ENCODE peak calls at places on chromosomes 1 and 21, in five cellular contexts. I is keratinocyte, X is ovary, E is tibial nerve, Q is transverse colon. R is an unnamed sample.
A peak's percentile ranks its signal among the peaks of the same experiment; 100 is the strongest.

GRCh38 chr1:179026813-179027664 is 1.3 kb downstream of the FAM20B start:
- DNase-seq in X (no peak), I (no peak), Q (no peak), E (no peak), R (no peak)

GRCh38 chr1:231188072-231188471 is 26.2 kb downstream of the TRIM67 start:
- DNase-seq in Q (no peak), I (no peak), E (no peak), X (no peak), R (no peak)

GRCh38 chr1:226736001-226736907 is 2.8 kb downstream of the ITPKB start:
- DNase-seq in E (no peak), X (peak; percentile 36), I (no peak), Q (peak; percentile 36), R (peak; percentile 45)

GRCh38 chr1:15788624-15789301 is 18.7 kb downstream of the UQCRHL start:
- DNase-seq in X (no peak), I (peak; percentile 86), Q (no peak), E (no peak), R (no peak)

GRCh38 chr1:198423701-198424100 is 116.8 kb downstream of the ATP6V1G3 start:
- DNase-seq in I (no peak), E (no peak), Q (no peak), X (no peak), R (no peak)

GRCh38 chr1:198543670-198544260 is 3.3 kb upstream of the ATP6V1G3 start:
- DNase-seq in E (no peak), I (no peak), X (no peak), Q (no peak), R (no peak)

GRCh38 chr1:101365186-101365585 is 128.4 kb downstream of the S1PR1 start:
- DNase-seq in X (no peak), Q (no peak), E (no peak), I (no peak), R (no peak)

GRCh38 chr1:46136711-46137110 is 4.3 kb upstream of the PIK3R3 start:
- DNase-seq in I (no peak), Q (no peak), X (no peak), E (no peak), R (no peak)

GRCh38 chr1:155472491-155472890 is 90.1 kb downstream of the ASH1L start:
- DNase-seq in Q (no peak), X (no peak), I (no peak), E (no peak), R (no peak)

GRCh38 chr1:201318504-201319340 is 35.4 kb downstream of the PKP1 start:
- DNase-seq in E (no peak), X (no peak), I (no peak), Q (no peak), R (no peak)

GRCh38 chr1:24567792-24568388 is 12.0 kb downstream of the NCMAP start:
- DNase-seq in Q (peak; percentile 76), X (no peak), E (no peak), I (no peak), R (peak; percentile 73)

GRCh38 chr1:193807208-193807607 is 620.8 kb upstream of the B3GALT2 start:
- DNase-seq in X (no peak), E (no peak), I (no peak), Q (no peak), R (no peak)

GRCh38 chr1:219926363-219926998 is 1.9 kb downstream of the SLC30A10 start:
- DNase-seq in X (no peak), E (no peak), Q (no peak), I (no peak), R (no peak)

GRCh38 chr1:93805027-93805426 is 74.0 kb downstream of the DNTTIP2 start:
- DNase-seq in X (no peak), I (no peak), E (no peak), Q (no peak), R (no peak)

GRCh38 chr1:160607051-160608032 is 28.0 kb upstream of the CD84 start:
- DNase-seq in E (peak; percentile 36), X (no peak), I (peak; percentile 36), Q (peak; percentile 55), R (no peak)

GRCh38 chr1:27408151-27408550 is 15.7 kb downstream of the GPR3 start:
- DNase-seq in E (no peak), X (no peak), I (no peak), Q (no peak), R (no peak)

GRCh38 chr1:159921700-159922498 is 3.4 kb downstream of the TAGLN2 start:
- DNase-seq in X (peak; percentile 58), I (no peak), Q (peak; percentile 41), E (no peak), R (no peak)

GRCh38 chr1:202046748-202047708 is 36.6 kb downstream of the ELF3 start:
- DNase-seq in I (no peak), Q (peak; percentile 55), X (no peak), E (no peak), R (peak; percentile 65)

GRCh38 chr1:179083031-179083345 is 1.1 kb downstream of the TOR3A start:
- DNase-seq in Q (no peak), X (no peak), I (no peak), E (no peak), R (no peak)

GRCh38 chr1:45206808-45207624 is 611 bp upstream of the ZSWIM5 start:
- DNase-seq in Q (no peak), E (peak; percentile 6), X (no peak), I (no peak), R (no peak)

GRCh38 chr1:91791103-91791502 is 94.8 kb downstream of the TGFBR3 start:
- DNase-seq in Q (no peak), X (no peak), I (no peak), E (no peak), R (no peak)
- H3K4me3 ChIP-seq in Q (no peak overlapping the region), X (no peak overlapping the region), I (no peak overlapping the region), E (no peak overlapping the region), R (no peak overlapping the region)

DNA sequence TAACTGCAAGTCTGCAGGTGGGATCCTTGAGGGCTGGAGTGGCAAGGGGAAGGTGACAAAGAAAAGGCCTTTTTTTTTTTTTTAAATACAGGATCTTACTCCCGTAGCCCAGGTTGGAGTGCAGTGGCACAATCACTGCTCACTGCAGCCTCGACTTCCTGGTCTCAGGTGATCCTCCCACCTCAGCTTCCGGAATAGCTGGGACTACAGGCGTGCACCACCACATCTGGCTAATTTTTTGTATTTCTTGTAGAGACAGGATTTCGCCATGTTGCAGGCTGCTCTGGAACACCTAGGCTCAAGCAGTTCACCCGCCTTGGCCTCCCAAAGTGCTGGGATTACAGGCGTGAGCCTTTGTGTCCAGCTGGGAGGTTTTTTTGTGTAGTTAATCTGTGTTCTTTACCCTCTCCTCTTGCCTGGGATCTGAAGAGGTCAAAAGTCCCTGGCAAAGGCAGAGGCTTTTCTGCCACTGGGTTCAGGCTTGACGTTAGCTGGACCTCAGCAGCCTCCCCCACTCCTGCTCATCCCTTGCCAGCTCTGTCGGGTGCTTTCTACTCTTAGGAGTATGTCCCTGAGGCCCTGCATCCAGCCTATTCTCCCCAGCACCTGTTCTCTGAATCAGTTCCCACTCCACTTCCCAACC is 5.2 kb downstream of the IL6R start:
- DNase-seq in Q (no peak), E (no peak), X (no peak), I (no peak), R (no peak)
- H3K4me1 ChIP-seq in Q (peaks cover 30% of the 10 kb centered on the region), E (peaks cover 83% of the 10 kb centered on the region), X (peaks cover 17% of the 10 kb centered on the region), I (peaks cover 33% of the 10 kb centered on the region), R (peaks cover 21% of the 10 kb centered on the region)

GRCh38 chr1:6244401-6245054 is 549 bp downstream of the HES3 start:
- DNase-seq in X (no peak), E (no peak), I (no peak), Q (no peak), R (no peak)
- H3K4me3 ChIP-seq in X (no peak overlapping the region), E (no peak overlapping the region), I (no peak overlapping the region), Q (no peak overlapping the region), R (no peak overlapping the region)

DNA sequence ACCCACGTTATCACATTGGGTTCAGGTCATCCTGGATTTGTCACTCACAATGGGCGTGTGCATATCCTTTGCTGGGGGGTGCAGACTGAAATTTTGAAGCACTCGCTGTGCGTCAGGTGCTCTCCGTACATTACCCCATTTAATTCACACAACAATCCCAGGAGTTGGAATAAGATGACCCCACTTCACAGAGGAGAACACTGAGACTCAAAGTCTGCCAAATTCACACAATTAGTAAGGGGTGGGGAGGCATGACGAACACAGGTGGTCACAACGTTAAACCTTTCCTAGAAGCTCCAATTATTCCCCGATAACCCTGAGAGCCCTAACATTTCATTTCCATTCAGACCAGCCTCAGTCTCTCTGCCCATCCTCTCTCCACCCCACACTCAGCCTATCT is 3.8 kb upstream of the S100A2 start:
- DNase-seq in I (no peak), Q (no peak), E (no peak), X (no peak), R (no peak)
- H3K4me1 ChIP-seq in I (peaks cover 53% of the 10 kb centered on the region), Q (peaks cover 34% of the 10 kb centered on the region), E (peaks cover 61% of the 10 kb centered on the region), X (peaks cover 18% of the 10 kb centered on the region), R (peaks cover 37% of the 10 kb centered on the region)

DNA sequence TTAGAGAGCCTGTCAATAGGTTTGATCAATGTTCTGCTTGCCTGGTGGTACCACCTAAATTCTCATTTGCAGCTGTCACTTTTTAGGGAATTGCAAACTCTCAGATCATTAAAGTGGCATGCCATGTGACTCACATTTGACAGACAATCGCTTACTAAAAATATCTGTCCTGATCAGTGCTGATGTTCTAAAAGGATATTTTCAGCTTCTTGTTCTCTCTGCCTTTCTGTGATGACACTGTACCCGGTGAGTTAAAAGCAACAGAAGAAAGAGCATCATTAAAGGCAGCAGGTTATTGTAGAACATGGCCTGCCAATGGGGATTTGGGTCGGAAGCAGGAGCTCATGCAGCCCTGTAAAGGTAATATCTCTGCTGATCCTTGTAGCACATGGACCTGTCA is 441.2 kb upstream of the DEPDC1 start:
- DNase-seq in Q (no peak), I (no peak), X (no peak), E (no peak), R (no peak)
- H3K4me3 ChIP-seq in Q (no peak overlapping the region), I (no peak overlapping the region), X (no peak overlapping the region), E (no peak overlapping the region), R (no peak overlapping the region)

DNA sequence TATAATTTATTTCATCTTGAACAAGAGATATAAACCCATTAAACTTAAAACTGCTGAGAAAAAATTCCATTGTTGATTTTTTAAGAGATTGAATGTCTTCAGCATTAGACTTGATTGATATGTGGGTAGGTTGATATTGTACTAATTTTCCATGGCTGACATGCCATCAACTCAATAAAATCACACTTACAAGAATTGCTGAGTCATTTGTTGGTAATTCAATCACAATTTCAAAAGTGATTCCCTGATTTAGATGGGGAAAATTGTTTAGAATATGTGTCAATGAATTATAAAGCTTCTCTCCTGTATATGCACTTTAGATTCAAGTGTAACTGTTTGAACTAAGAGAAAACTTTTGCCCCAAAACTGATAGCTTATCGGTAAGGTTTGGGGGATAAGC is 223.5 kb upstream of the NCAM2 start:
- DNase-seq in I (no peak), Q (no peak), E (no peak), X (no peak), R (no peak)
- H3K4me1 ChIP-seq in I (no peaks in the 10 kb centered on the region), Q (no peaks in the 10 kb centered on the region), E (no peaks in the 10 kb centered on the region), X (no peaks in the 10 kb centered on the region), R (no peaks in the 10 kb centered on the region)

DNA sequence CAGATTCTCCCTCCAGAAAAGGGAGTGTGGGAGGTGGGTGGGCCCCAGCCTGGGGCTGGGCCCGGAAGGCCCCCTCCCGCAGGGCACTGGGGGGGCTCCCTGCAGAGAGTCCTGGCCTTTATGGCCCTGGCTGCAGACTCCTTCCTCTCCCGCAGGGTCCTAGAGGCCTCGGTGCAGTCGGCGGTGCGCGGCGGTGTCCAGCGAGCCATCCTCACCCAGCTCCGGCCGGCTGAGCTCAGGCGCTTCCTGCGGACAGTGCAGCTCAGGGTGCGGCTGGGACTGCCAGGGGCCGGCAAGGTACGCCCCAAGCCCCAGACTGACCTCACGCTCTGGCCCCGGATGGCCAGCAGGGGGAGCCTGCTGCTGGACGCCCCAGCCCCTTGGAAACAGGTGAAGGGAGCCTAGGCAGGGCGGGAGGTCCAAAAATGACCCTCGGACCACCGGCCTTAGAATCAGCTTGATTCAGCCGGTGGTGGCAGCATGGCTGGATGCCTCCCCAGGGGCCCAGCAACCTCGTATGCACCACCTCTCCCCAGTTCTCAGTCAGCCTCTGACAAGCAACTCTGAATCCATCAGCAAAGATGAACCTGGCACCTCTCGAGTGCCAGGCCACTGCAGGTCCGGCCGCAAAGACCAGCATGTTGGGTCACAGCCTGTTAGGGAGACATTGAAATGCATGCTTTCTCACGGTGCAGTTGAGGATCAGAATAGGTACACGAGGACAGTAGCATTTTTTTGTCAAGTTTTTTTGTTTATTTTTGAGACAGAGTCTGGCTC is 20.6 kb downstream of the MTHFR start:
- DNase-seq in Q (peak; percentile 77), X (peak; percentile 76), I (no peak), E (peak; percentile 48), R (peak; percentile 79)
- H3K4me3 ChIP-seq in Q (peak overlapping the region; percentile 9), X (peak overlapping the region; percentile 22), I (no peak overlapping the region), E (peak overlapping the region; percentile 29), R (no peak overlapping the region)

R was measured in mucosa of descending colon.